ENCODE peak calls at places on chromosome 12, in nine cellular contexts. X, R, U, F, S, B, I, G and H are unnamed samples.

GRCh38 chr12:120939523-120939922 is 35.4 kb upstream of the SPPL3 start:
- DNase-seq in F (peak), R (no peak), B (no peak), S (no peak), I (no peak), G (peak), X (peak), U (no peak), H (no peak)

GRCh38 chr12:100794441-100795192 is at the start of gene ANO4:
- DNase-seq in G (no peak), I (no peak), B (no peak), U (no peak), S (no peak), R (no peak), X (no peak), F (no peak), H (peak)

GRCh38 chr12:79891506-79892162 is 43.3 kb downstream of the PPP1R12A start:
- DNase-seq in U (no peak), F (no peak), X (no peak), S (peak), I (no peak), B (no peak), G (no peak), R (no peak), H (peak)

GRCh38 chr12:40618621-40619020 is 73.6 kb upstream of the CNTN1 start:
- DNase-seq in G (no peak), B (no peak), R (no peak), X (no peak), U (no peak), F (no peak), I (no peak), S (no peak), H (peak)

GRCh38 chr12:95083938-95084337 is 10.5 kb upstream of the NR2C1 start:
- DNase-seq in G (no peak), I (peak), S (peak), U (no peak), B (no peak), R (peak), F (no peak), X (no peak), H (peak)

GRCh38 chr12:56104815-56105476 is 587 bp downstream of the PA2G4 start:
- DNase-seq in X (no peak), I (no peak), R (no peak), S (peak), G (no peak), F (no peak), U (no peak), B (no peak), H (no peak)

GRCh38 chr12:125573293-125573692 is 508.1 kb downstream of the AACS start:
- DNase-seq in B (no peak), U (no peak), S (no peak), G (no peak), I (no peak), X (no peak), F (no peak), R (no peak), H (no peak)

GRCh38 chr12:65670775-65671174 is 153.5 kb upstream of the HMGA2 start:
- DNase-seq in F (no peak), I (no peak), S (peak), U (no peak), B (no peak), X (no peak), R (no peak), G (no peak), H (peak)

GRCh38 chr12:76489737-76490136 is 69.8 kb downstream of the OSBPL8 start:
- DNase-seq in G (no peak), B (no peak), I (no peak), R (peak), S (peak), X (no peak), F (no peak), U (no peak), H (peak)

GRCh38 chr12:74530676-74531075 is 7.0 kb upstream of the ATXN7L3B start:
- DNase-seq in X (no peak), B (no peak), I (no peak), U (no peak), F (no peak), G (no peak), S (no peak), R (no peak), H (no peak)

GRCh38 chr12:47946413-47947107 is 16.8 kb upstream of the TMEM106C start:
- DNase-seq in F (no peak), G (no peak), X (no peak), U (no peak), B (no peak), R (peak), S (peak), I (no peak), H (no peak)

GRCh38 chr12:56684745-56685369 is 3.2 kb downstream of the PTGES3 start:
- DNase-seq in F (no peak), S (no peak), X (no peak), G (no peak), R (no peak), U (no peak), B (peak), I (no peak), H (peak)

GRCh38 chr12:123337053-123337452 is 27.6 kb downstream of the SBNO1 start:
- DNase-seq in I (no peak), U (no peak), X (no peak), R (no peak), S (no peak), F (no peak), G (no peak), B (no peak), H (no peak)

GRCh38 chr12:127381043-127381668 is 885.8 kb upstream of the TMEM132C start:
- DNase-seq in I (no peak), F (no peak), R (peak), U (peak), X (peak), B (peak), G (no peak), S (peak), H (peak)

GRCh38 chr12:14278294-14278953 is 87.1 kb upstream of the ATF7IP start:
- DNase-seq in U (no peak), X (no peak), G (no peak), B (no peak), S (no peak), I (no peak), R (no peak), F (no peak), H (no peak)

GRCh38 chr12:6850796-6851152 is 312 bp downstream of the CDCA3 start:
- DNase-seq in X (no peak), U (no peak), I (no peak), F (no peak), G (peak), R (no peak), B (no peak), S (no peak), H (no peak)

GRCh38 chr12:6083606-6084005 is 40.9 kb downstream of the VWF start:
- DNase-seq in R (no peak), I (no peak), S (peak), X (no peak), G (no peak), F (no peak), U (no peak), B (no peak), H (no peak)

GRCh38 chr12:31923063-31923412 is 36.2 kb upstream of the RESF1 start:
- DNase-seq in S (peak), G (no peak), I (no peak), X (no peak), F (no peak), R (no peak), U (no peak), B (no peak), H (no peak)

GRCh38 chr12:126668538-126668937 is 1598.4 kb upstream of the TMEM132C start:
- DNase-seq in S (peak), G (no peak), R (peak), B (no peak), X (no peak), U (no peak), F (no peak), I (peak), H (peak)

GRCh38 chr12:20220339-20220738 is 148.0 kb upstream of the PDE3A start:
- DNase-seq in R (peak), S (peak), X (no peak), G (no peak), B (no peak), U (no peak), I (peak), F (no peak), H (peak)

GRCh38 chr12:24823808-24824515 is 124.9 kb downstream of the BCAT1 start:
- DNase-seq in F (no peak), G (no peak), U (no peak), B (no peak), X (no peak), R (no peak), I (no peak), S (no peak), H (no peak)

GRCh38 chr12:124906606-124907261 is 7.7 kb downstream of the UBC start:
- DNase-seq in U (peak), X (peak), R (peak), B (peak), F (peak), S (peak), I (peak), G (peak), H (peak)

GRCh38 chr12:98883231-98883630 is 238.1 kb downstream of the APAF1 start:
- DNase-seq in F (no peak), I (no peak), B (no peak), X (no peak), R (no peak), U (no peak), G (no peak), S (no peak), H (no peak)

GRCh38 chr12:26513357-26514043 is 318.1 kb downstream of the SSPN start:
- DNase-seq in B (no peak), G (no peak), X (no peak), S (no peak), R (no peak), U (no peak), I (no peak), F (no peak), H (no peak)

GRCh38 chr12:13957576-13957975 is 23.8 kb downstream of the GRIN2B start:
- DNase-seq in U (no peak), B (no peak), S (no peak), I (no peak), X (no peak), G (no peak), R (no peak), F (no peak), H (no peak)

GRCh38 chr12:59452746-59453145 is 143.1 kb upstream of the SLC16A7 start:
- DNase-seq in I (no peak), B (no peak), R (peak), F (no peak), X (no peak), G (no peak), U (no peak), S (peak), H (peak)

GRCh38 chr12:132393991-132394949 is 64.9 kb upstream of the GALNT9 start:
- DNase-seq in S (no peak), G (no peak), B (peak), F (no peak), U (no peak), I (no peak), X (no peak), R (no peak), H (no peak)

GRCh38 chr12:67056329-67056728 is 212.8 kb upstream of the CAND1 start:
- DNase-seq in I (no peak), U (no peak), R (no peak), G (no peak), X (no peak), S (no peak), B (no peak), F (no peak), H (no peak)

GRCh38 chr12:80157640-80158039 is 58.3 kb downstream of the OTOGL start:
- DNase-seq in I (no peak), B (no peak), X (no peak), U (no peak), S (no peak), F (no peak), R (no peak), G (no peak), H (peak)

GRCh38 chr12:80186727-80187217 is 87.4 kb downstream of the OTOGL start:
- DNase-seq in B (no peak), X (no peak), F (no peak), S (peak), U (peak), R (peak), I (peak), G (peak), H (peak)

GRCh38 chr12:74415633-74416032 is 122.0 kb upstream of the ATXN7L3B start:
- DNase-seq in X (no peak), U (no peak), B (no peak), S (peak), R (peak), F (no peak), I (no peak), G (no peak), H (peak)

DNA sequence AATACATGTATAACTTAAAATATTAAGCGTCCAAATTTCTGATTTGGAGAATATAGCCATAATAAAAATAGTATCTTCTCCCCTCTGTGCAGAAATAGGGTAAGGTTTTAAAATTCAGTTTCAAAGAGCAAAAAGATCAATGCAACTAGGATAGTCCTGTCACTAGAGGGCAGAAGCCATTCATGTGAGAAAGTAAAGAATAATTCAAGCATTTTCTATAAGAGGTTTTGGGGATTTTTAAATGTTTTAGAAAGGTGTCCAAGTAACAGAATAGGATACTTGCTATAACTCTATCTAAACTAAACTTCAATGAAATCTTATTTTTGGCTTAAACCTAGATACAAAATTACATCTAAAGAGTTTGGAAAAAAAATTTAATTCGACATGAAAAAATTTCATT is 50.3 kb downstream of the ADAMTS20 start:
- DNase-seq in B (no peak), I (peak), S (peak), R (peak), X (no peak), U (no peak), G (no peak), F (no peak), H (peak)
- TF ChIP-seq CTCF in B (no peak), I (peak), S (peak), R (peak), X (no peak), U (no peak), G (no peak), F (no peak), H (peak)

GRCh38 chr12:54762390-54762789 is 91.9 kb upstream of the MUCL1 start:
- DNase-seq in U (no peak), R (no peak), G (no peak), X (no peak), B (no peak), I (no peak), F (no peak), S (no peak), H (no peak)
- H3K4me3 ChIP-seq in U (no peak), R (no peak), G (no peak), X (no peak), B (no peak), I (no peak), F (no peak), S (no peak), H (no peak)

GRCh38 chr12:105166736-105167135 is 59.2 kb downstream of the WASHC4 start:
- DNase-seq in F (no peak), R (peak), S (peak), U (no peak), X (no peak), G (no peak), B (no peak), I (no peak), H (peak)
- TF ChIP-seq CTCF in F (no peak), R (no peak), S (no peak), U (no peak), X (no peak), G (no peak), B (no peak), I (no peak), H (no peak)

DNA sequence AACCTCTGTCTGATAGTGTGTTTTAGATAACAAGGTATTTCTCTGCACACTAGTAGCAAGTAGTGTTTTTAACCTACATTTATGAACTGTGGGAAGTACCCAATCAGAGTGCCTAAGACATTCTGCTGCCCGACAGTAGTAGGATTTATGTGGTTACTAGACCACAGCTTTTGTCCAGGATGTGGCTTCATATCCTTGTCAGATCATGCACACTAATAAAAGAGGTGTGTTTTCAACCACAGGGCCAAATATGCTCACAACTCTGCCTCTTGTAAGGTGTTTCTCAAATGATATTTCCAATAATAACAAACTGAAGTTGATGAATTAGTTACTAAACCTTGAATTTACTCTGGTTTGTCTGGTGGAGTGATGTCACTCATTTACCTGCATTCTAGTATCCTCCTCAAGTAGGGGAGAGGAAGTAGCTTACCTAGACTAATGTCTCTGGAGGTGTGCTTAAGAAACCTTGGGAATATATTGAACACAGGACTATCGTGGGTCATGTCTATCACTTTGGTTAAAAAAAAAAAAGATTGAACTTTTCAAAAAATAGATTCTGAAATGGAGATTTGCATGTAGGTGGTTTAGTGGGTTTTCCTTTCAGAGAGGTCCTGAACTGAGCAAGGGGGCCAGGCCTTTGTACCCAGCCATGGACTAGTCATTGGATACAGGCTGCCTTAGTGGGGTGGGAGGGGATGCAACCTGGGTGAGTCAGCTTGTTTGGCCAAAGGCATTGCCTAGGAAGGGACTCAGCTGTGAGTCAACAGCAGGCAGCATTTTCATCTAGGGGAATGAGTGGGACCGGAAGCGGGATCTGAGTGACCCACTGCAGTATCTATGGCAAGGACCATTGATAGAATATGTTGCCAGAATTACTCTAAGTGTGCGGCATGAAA is 14.1 kb downstream of the FBXW8 start:
- DNase-seq in S (peak), F (no peak), B (no peak), I (peak), G (no peak), U (no peak), R (peak), X (no peak), H (peak)
- H3K4me3 ChIP-seq in S (no peak), F (no peak), B (no peak), I (no peak), G (no peak), U (no peak), R (no peak), X (no peak), H (no peak)

GRCh38 chr12:4152145-4152795 is 121.3 kb upstream of the CCND2 start:
- DNase-seq in R (no peak), S (no peak), B (no peak), I (no peak), X (no peak), G (no peak), U (no peak), F (no peak), H (no peak)
- TF ChIP-seq CTCF in R (no peak), S (no peak), B (no peak), I (no peak), X (no peak), G (no peak), U (no peak), F (no peak), H (no peak)

GRCh38 chr12:4787965-4788364 is 67.8 kb downstream of the GALNT8 start:
- DNase-seq in F (no peak), I (no peak), G (no peak), B (no peak), R (no peak), X (no peak), S (no peak), U (no peak), H (no peak)
- H3K4me3 ChIP-seq in F (no peak), I (no peak), G (no peak), B (no peak), R (no peak), X (no peak), S (no peak), U (no peak), H (no peak)

DNA sequence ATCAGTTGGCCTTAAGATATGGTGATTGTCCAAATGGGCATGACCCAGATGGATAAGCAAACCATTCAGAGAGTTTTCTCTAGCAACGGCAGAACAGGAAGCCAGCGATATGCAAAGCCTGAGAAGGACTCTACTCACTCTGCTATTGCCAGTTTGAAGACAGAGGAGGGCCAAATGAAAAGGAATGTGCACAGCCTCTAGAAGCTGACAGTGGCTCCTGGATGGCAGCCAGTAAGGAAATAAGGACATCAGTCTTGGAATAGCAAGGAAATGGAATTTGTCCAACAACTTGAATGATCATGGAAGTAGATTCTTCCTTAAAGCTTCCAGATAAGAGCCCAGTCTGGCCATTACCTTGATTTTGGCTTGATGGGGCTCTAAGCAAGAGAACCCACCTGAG is 60.0 kb downstream of the TMTC2 start:
- DNase-seq in X (no peak), R (no peak), F (no peak), S (no peak), U (no peak), B (no peak), I (no peak), G (no peak), H (no peak)
- TF ChIP-seq CTCF in X (no peak), R (no peak), F (no peak), S (no peak), U (no peak), B (no peak), I (no peak), G (no peak), H (no peak)